ENCODE peak calls at places on chromosome X, in eight cellular contexts. S, A, P, L, O, V, Z and Y are unnamed samples.

GRCh38 chrX:122833230-122833629 is 350.8 kb upstream of the GRIA3 start:
- DNase-seq in S (no peak), A (no peak), P (no peak), L (no peak), O (no peak), V (no peak), Z (no peak), Y (no peak)

GRCh38 chrX:10579018-10579752 is 41.2 kb downstream of the MID1 start:
- DNase-seq in S (no peak), A (peak), P (no peak), L (no peak), O (no peak), V (no peak), Z (no peak), Y (no peak)

GRCh38 chrX:68992998-68993397 is 164.2 kb downstream of the EFNB1 start:
- DNase-seq in S (no peak), A (no peak), P (no peak), L (no peak), O (no peak), V (no peak), Z (no peak), Y (no peak)

GRCh38 chrX:149512225-149512885 is 7.2 kb upstream of the IDS start:
- DNase-seq in S (peak), A (peak), P (peak), L (peak), O (peak), V (peak), Z (peak), Y (peak)

GRCh38 chrX:27964432-27964831 is 16.8 kb downstream of the DCAF8L1 start:
- DNase-seq in S (no peak), A (no peak), P (no peak), L (no peak), O (no peak), V (no peak), Z (no peak), Y (no peak)

GRCh38 chrX:41481264-41482109 is 34.3 kb downstream of the NYX start:
- DNase-seq in S (peak), A (no peak), P (peak), L (peak), O (no peak), V (peak), Z (no peak), Y (no peak)

GRCh38 chrX:110684653-110685052 is 111.0 kb downstream of the CHRDL1 start:
- DNase-seq in S (no peak), A (no peak), P (no peak), L (no peak), O (no peak), V (no peak), Z (no peak), Y (no peak)

GRCh38 chrX:149829751-149830191 is 48.0 kb downstream of the MAGEA9 start:
- DNase-seq in S (peak), A (no peak), P (peak), L (no peak), O (no peak), V (peak), Z (peak), Y (no peak)

GRCh38 chrX:103640401-103641155 is 11.8 kb downstream of the TCEAL1 start:
- DNase-seq in S (no peak), A (no peak), P (no peak), L (no peak), O (no peak), V (no peak), Z (no peak), Y (no peak)

GRCh38 chrX:133412246-133412645 is 3.0 kb downstream of the GPC4 start:
- DNase-seq in S (no peak), A (no peak), P (no peak), L (no peak), O (no peak), V (no peak), Z (no peak), Y (no peak)

GRCh38 chrX:150198776-150199175 is 164.3 kb upstream of the MAMLD1 start:
- DNase-seq in S (no peak), A (no peak), P (no peak), L (no peak), O (no peak), V (no peak), Z (no peak), Y (no peak)

GRCh38 chrX:88101968-88102367 is 584.4 kb downstream of the KLHL4 start:
- DNase-seq in S (no peak), A (no peak), P (no peak), L (no peak), O (no peak), V (no peak), Z (no peak), Y (no peak)

GRCh38 chrX:154374361-154375155 is at the start of gene FLNA:
- DNase-seq in S (peak), A (peak), P (peak), L (no peak), O (no peak), V (peak), Z (no peak), Y (no peak)

GRCh38 chrX:48919947-48920712 is 1.3 kb upstream of the PIM2 start:
- DNase-seq in S (no peak), A (no peak), P (peak), L (peak), O (no peak), V (peak), Z (no peak), Y (no peak)

GRCh38 chrX:42219231-42219630 is 295.9 kb upstream of the CASK start:
- DNase-seq in S (no peak), A (no peak), P (no peak), L (no peak), O (no peak), V (no peak), Z (no peak), Y (no peak)

GRCh38 chrX:112653017-112653416 is 26.7 kb downstream of the LHFPL1 start:
- DNase-seq in S (no peak), A (no peak), P (no peak), L (no peak), O (no peak), V (no peak), Z (no peak), Y (no peak)

GRCh38 chrX:134172588-134173259 is 64.3 kb upstream of the CCDC160 start:
- DNase-seq in S (peak), A (peak), P (peak), L (no peak), O (peak), V (peak), Z (peak), Y (no peak)

GRCh38 chrX:9656277-9656676 is 109.4 kb downstream of the GPR143 start:
- DNase-seq in S (no peak), A (no peak), P (no peak), L (no peak), O (no peak), V (no peak), Z (no peak), Y (no peak)

GRCh38 chrX:40189018-40189417 is 91.3 kb upstream of the BCOR start:
- DNase-seq in S (no peak), A (no peak), P (no peak), L (no peak), O (no peak), V (no peak), Z (no peak), Y (no peak)

GRCh38 chrX:133570549-133570948 is 155.3 kb upstream of the GPC4 start:
- DNase-seq in S (no peak), A (no peak), P (no peak), L (no peak), O (no peak), V (no peak), Z (no peak), Y (no peak)

GRCh38 chrX:30971761-30972603 is 82.9 kb upstream of the TAB3 start:
- DNase-seq in S (peak), A (peak), P (peak), L (peak), O (peak), V (peak), Z (peak), Y (no peak)

GRCh38 chrX:41273638-41274037 is 60.3 kb upstream of the DDX3X start:
- DNase-seq in S (no peak), A (no peak), P (no peak), L (no peak), O (no peak), V (no peak), Z (no peak), Y (no peak)

GRCh38 chrX:11541510-11541909 is 124.2 kb downstream of the ARHGAP6 start:
- DNase-seq in S (no peak), A (no peak), P (no peak), L (no peak), O (no peak), V (no peak), Z (no peak), Y (no peak)

GRCh38 chrX:70260104-70260503 is at the start of gene P2RY4:
- DNase-seq in S (no peak), A (no peak), P (no peak), L (no peak), O (no peak), V (no peak), Z (no peak), Y (no peak)

GRCh38 chrX:50436797-50437196 is 33.8 kb downstream of the DGKK start:
- DNase-seq in S (no peak), A (no peak), P (no peak), L (no peak), O (no peak), V (no peak), Z (no peak), Y (no peak)

GRCh38 chrX:70346671-70347070 is 56.8 kb downstream of the KIF4A start:
- DNase-seq in S (no peak), A (no peak), P (no peak), L (no peak), O (no peak), V (no peak), Z (no peak), Y (no peak)

GRCh38 chrX:105725228-105725627 is 97.1 kb upstream of the NRK start:
- DNase-seq in S (no peak), A (no peak), P (no peak), L (no peak), O (no peak), V (no peak), Z (no peak), Y (no peak)

GRCh38 chrX:47836164-47837072 is at the start of gene ZNF81:
- DNase-seq in S (peak), A (peak), P (peak), L (peak), O (peak), V (peak), Z (peak), Y (peak)

GRCh38 chrX:25131055-25131454 is 115.3 kb upstream of the ARX start:
- DNase-seq in S (no peak), A (no peak), P (no peak), L (no peak), O (no peak), V (no peak), Z (no peak), Y (no peak)

GRCh38 chrX:149286940-149287349 is 218.2 kb downstream of the IDS start:
- DNase-seq in S (peak), A (peak), P (peak), L (peak), O (peak), V (peak), Z (no peak), Y (peak)

GRCh38 chrX:125308653-125309052 is 11.0 kb upstream of the TEX13C start:
- DNase-seq in S (no peak), A (no peak), P (no peak), L (no peak), O (no peak), V (no peak), Z (no peak), Y (no peak)

GRCh38 chrX:15781964-15782711 is 8.1 kb upstream of the ZRSR2 start:
- DNase-seq in S (peak), A (no peak), P (no peak), L (no peak), O (no peak), V (no peak), Z (no peak), Y (no peak)

GRCh38 chrX:110316351-110317078 is 1.4 kb downstream of the AMMECR1 start:
- DNase-seq in S (no peak), A (no peak), P (no peak), L (no peak), O (peak), V (no peak), Z (no peak), Y (no peak)

GRCh38 chrX:68829594-68830485 is 1.0 kb downstream of the EFNB1 start:
- DNase-seq in S (no peak), A (no peak), P (peak), L (no peak), O (no peak), V (peak), Z (no peak), Y (no peak)

GRCh38 chrX:16587776-16588175 is 62.2 kb upstream of the S100G start:
- DNase-seq in S (no peak), A (no peak), P (no peak), L (no peak), O (no peak), V (no peak), Z (no peak), Y (no peak)

GRCh38 chrX:47814853-47815252 is 21.8 kb upstream of the ZNF81 start:
- DNase-seq in S (no peak), A (no peak), P (no peak), L (no peak), O (no peak), V (peak), Z (no peak), Y (no peak)